ENCODE peak calls at places on chromosomes 3 and 15, in seven cellular contexts. C, O, E, I, P, A and N are unnamed samples. For H3K27me3 and H3K4me1, the result is how much of the 10 kb centered on the place peaks cover.

GRCh38 chr15:64857421-64857820 is 15.7 kb downstream of the PLEKHO2 start:
- DNase-seq in C (no peak), O (no peak), E (no peak), I (no peak), P (no peak), A (no peak), N (no peak)

GRCh38 chr3:187265461-187265955 is 26.0 kb downstream of the MASP1 start:
- DNase-seq in C (no peak), O (no peak), E (no peak), I (no peak), P (no peak), A (no peak), N (no peak)

GRCh38 chr15:63373330-63373729 is 8.3 kb downstream of the CA12 start:
- DNase-seq in C (no peak), O (no peak), E (no peak), I (no peak), P (no peak), A (no peak), N (no peak)

GRCh38 chr3:122101646-122102045 is 46.5 kb downstream of the CD86 start:
- DNase-seq in C (peak), O (no peak), E (no peak), I (peak), P (no peak), A (peak), N (no peak)

GRCh38 chr3:98967758-98968157 is 66.3 kb upstream of the DCBLD2 start:
- DNase-seq in C (no peak), O (no peak), E (no peak), I (no peak), P (no peak), A (no peak), N (no peak)

GRCh38 chr15:76349301-76350070 is 12.9 kb downstream of the ISL2 start:
- DNase-seq in C (no peak), O (no peak), E (no peak), I (no peak), P (no peak), A (no peak), N (no peak)

GRCh38 chr3:71433631-71434030 is 149.9 kb downstream of the FOXP1 start:
- DNase-seq in C (no peak), O (no peak), E (no peak), I (no peak), P (no peak), A (no peak), N (no peak)

GRCh38 chr3:151688571-151688970 is 45.2 kb upstream of the AADACL2 start:
- DNase-seq in C (no peak), O (no peak), E (no peak), I (no peak), P (no peak), A (no peak), N (no peak)

GRCh38 chr3:55500555-55501340 is 13.6 kb upstream of the WNT5A start:
- DNase-seq in C (no peak), O (no peak), E (no peak), I (no peak), P (no peak), A (no peak), N (no peak)

GRCh38 chr3:125075738-125076137 is 19.9 kb upstream of the HEG1 start:
- DNase-seq in C (no peak), O (no peak), E (no peak), I (no peak), P (no peak), A (no peak), N (no peak)

GRCh38 chr15:89139613-89140499 is 51.6 kb downstream of the ABHD2 start:
- DNase-seq in C (no peak), O (no peak), E (peak), I (no peak), P (no peak), A (no peak), N (no peak)

GRCh38 chr15:66882251-66883020 is 180.4 kb downstream of the SMAD6 start:
- DNase-seq in C (no peak), O (no peak), E (peak), I (no peak), P (no peak), A (no peak), N (peak)

GRCh38 chr15:45773149-45773548 is 138.3 kb downstream of the SQOR start:
- DNase-seq in C (no peak), O (no peak), E (no peak), I (no peak), P (no peak), A (no peak), N (no peak)

GRCh38 chr3:58487140-58487886 is 4.6 kb upstream of the KCTD6 start:
- DNase-seq in C (no peak), O (no peak), E (no peak), I (peak), P (no peak), A (no peak), N (no peak)

GRCh38 chr3:37480003-37480402 is 305.6 kb upstream of the LRRFIP2 start:
- DNase-seq in C (no peak), O (no peak), E (no peak), I (no peak), P (no peak), A (no peak), N (no peak)

GRCh38 chr15:53693729-53694533 is 65.5 kb downstream of the WDR72 start:
- DNase-seq in C (no peak), O (peak), E (no peak), I (no peak), P (no peak), A (no peak), N (no peak)

GRCh38 chr15:81176291-81176893 is 20.3 kb upstream of the IL16 start:
- DNase-seq in C (no peak), O (no peak), E (peak), I (no peak), P (no peak), A (no peak), N (no peak)

GRCh38 chr3:170076715-170077238 is 39.0 kb downstream of the GPR160 start:
- DNase-seq in C (no peak), O (no peak), E (no peak), I (no peak), P (no peak), A (no peak), N (no peak)

GRCh38 chr3:50256978-50257890 is 11.7 kb upstream of the SEMA3B start:
- DNase-seq in C (no peak), O (no peak), E (no peak), I (no peak), P (no peak), A (no peak), N (no peak)

GRCh38 chr3:100335137-100335833 is 728 bp downstream of the NIT2 start:
- DNase-seq in C (no peak), O (no peak), E (no peak), I (no peak), P (no peak), A (no peak), N (no peak)

GRCh38 chr15:62625421-62626033 is 417.0 kb upstream of the TPM1 start:
- DNase-seq in C (no peak), O (no peak), E (no peak), I (no peak), P (no peak), A (no peak), N (no peak)

GRCh38 chr15:71667228-71667627 is 143.1 kb upstream of the NR2E3 start:
- DNase-seq in C (no peak), O (no peak), E (no peak), I (no peak), P (no peak), A (no peak), N (no peak)

GRCh38 chr15:71664622-71665021 is 145.7 kb upstream of the NR2E3 start:
- DNase-seq in C (no peak), O (no peak), E (no peak), I (no peak), P (no peak), A (no peak), N (no peak)

GRCh38 chr15:71662306-71662705 is 148.0 kb upstream of the NR2E3 start:
- DNase-seq in C (no peak), O (no peak), E (no peak), I (no peak), P (no peak), A (no peak), N (no peak)

GRCh38 chr15:71669688-71670087 is 140.7 kb upstream of the NR2E3 start:
- DNase-seq in C (no peak), O (no peak), E (no peak), I (no peak), P (no peak), A (no peak), N (no peak)

GRCh38 chr15:71666723-71667122 is 143.6 kb upstream of the NR2E3 start:
- DNase-seq in C (no peak), O (no peak), E (no peak), I (no peak), P (no peak), A (no peak), N (no peak)
- H3K27me3 ChIP-seq in C (under half), O (under half), E (under half), I (under half), P (under half), A (under half), N (under half)

GRCh38 chr3:48466386-48467109 is 20.0 kb downstream of the ATRIP start:
- DNase-seq in C (no peak), O (peak), E (peak), I (no peak), P (no peak), A (no peak), N (no peak)
- H3K4me1 ChIP-seq in C (under half), O (half or more), E (under half), I (under half), P (half or more), A (under half), N (under half)

DNA sequence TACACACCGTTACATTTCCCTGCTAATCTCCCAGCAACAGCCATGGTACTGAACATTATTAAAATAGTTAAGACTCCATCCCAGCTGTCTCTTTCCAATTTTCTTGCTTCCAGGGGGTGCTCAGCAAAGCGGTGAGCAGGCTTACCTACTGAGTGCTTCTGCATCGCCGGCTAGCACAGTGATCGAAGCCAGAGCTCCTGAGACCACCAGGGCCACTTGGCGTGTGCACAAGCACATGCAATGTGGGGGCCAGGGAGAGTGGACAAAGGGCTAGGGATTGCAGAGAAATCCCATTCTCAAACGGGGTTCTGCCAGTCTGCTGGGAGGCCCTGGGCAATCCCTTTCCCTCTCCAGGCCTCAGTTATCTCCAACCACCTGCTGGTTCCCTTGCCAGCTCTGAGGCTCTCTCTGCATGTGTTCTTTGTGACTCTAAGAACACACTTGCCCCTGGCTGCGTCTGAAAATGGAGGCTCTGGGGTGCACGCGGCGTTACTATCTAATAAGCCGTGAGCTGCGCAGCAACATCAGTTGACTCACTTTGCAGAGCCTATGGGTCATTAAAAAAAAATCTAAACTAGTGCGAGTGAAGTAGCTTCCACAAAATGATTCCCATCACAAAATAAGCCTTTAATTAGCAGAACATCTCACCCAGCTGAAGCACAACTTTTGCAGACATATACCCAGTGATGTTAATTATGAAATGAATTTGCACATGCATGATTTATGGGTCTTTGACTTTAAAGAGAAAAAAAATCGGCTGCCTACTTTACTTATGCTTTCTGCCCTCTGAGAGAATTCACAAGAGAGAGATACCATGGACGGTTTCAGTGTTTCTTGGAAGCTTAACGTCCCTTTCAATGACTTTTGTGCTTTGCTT is 271.5 kb downstream of the TLE3 start:
- DNase-seq in C (no peak), O (no peak), E (no peak), I (no peak), P (no peak), A (no peak), N (no peak)
- H3K27me3 ChIP-seq in C (under half), O (under half), E (under half), I (under half), P (under half), A (under half), N (under half)

GRCh38 chr15:90579213-90579612 is 49.5 kb downstream of the CRTC3 start:
- DNase-seq in C (no peak), O (no peak), E (no peak), I (no peak), P (no peak), A (no peak), N (no peak)
- H3K4me1 ChIP-seq in C (under half), O (under half), E (under half), I (under half), P (half or more), A (under half), N (half or more)